ENCODE peak calls at places on chromosomes 1 and 21, in seven cellular contexts. J is CD4-positive, alpha-beta T cell; P is naive thymus-derived CD8-positive, alpha-beta T cell; B is GM13976; Y is lung microvascular endothelial cell; G is psoas muscle; C is mucosa of descending colon. V is an unnamed sample.

GRCh38 chr1:93740601-93741031 is 59.0 kb upstream of the BCAR3 start:
- DNase-seq in J (no peak), P (no peak), B (no peak), Y (peak), G (no peak), C (no peak), V (no peak)

GRCh38 chr1:56541408-56541807 is 38.0 kb downstream of the PLPP3 start:
- DNase-seq in J (no peak), P (no peak), B (no peak), Y (no peak), G (no peak), C (no peak), V (no peak)

GRCh38 chr21:46545911-46546310 is 59.0 kb downstream of the S100B start:
- DNase-seq in J (no peak), P (no peak), B (no peak), Y (no peak), G (no peak), C (no peak), V (no peak)

GRCh38 chr1:11749203-11749689 is 12.7 kb upstream of the C1orf167 start:
- DNase-seq in J (peak), P (peak), B (peak), Y (no peak), G (peak), C (peak), V (peak)

GRCh38 chr1:160123726-160124125 is 8.2 kb downstream of the ATP1A2 start:
- DNase-seq in J (no peak), P (no peak), B (no peak), Y (no peak), G (no peak), C (no peak), V (no peak)

GRCh38 chr1:119676571-119677206 is 28.6 kb upstream of the ZNF697 start:
- DNase-seq in J (no peak), P (no peak), B (no peak), Y (no peak), G (peak), C (no peak), V (no peak)

GRCh38 chr1:231202125-231202633 is 38.8 kb upstream of the GNPAT start:
- DNase-seq in J (no peak), P (no peak), B (no peak), Y (no peak), G (no peak), C (no peak), V (no peak)

GRCh38 chr1:227816750-227817446 is 1.4 kb downstream of the PRSS38 start:
- DNase-seq in J (no peak), P (no peak), B (no peak), Y (no peak), G (no peak), C (no peak), V (no peak)

GRCh38 chr1:17429183-17429582 is 10.3 kb downstream of the RCC2 start:
- DNase-seq in J (no peak), P (no peak), B (no peak), Y (no peak), G (no peak), C (no peak), V (no peak)

GRCh38 chr1:96581786-96582185 is 139.8 kb upstream of the PTBP2 start:
- DNase-seq in J (no peak), P (no peak), B (no peak), Y (no peak), G (no peak), C (no peak), V (no peak)

GRCh38 chr1:118928739-118929554 is 59.2 kb downstream of the TBX15 start:
- DNase-seq in J (no peak), P (no peak), B (peak), Y (peak), G (no peak), C (no peak), V (peak)

GRCh38 chr1:154221815-154222081 is 993 bp downstream of the UBAP2L start:
- DNase-seq in J (no peak), P (no peak), B (no peak), Y (peak), G (no peak), C (no peak), V (no peak)

GRCh38 chr1:108590436-108590835 is 30.5 kb downstream of the EEIG2 start:
- DNase-seq in J (no peak), P (no peak), B (no peak), Y (peak), G (no peak), C (no peak), V (no peak)

GRCh38 chr1:21216835-21217811 is 40.4 kb upstream of the EIF4G3 start:
- DNase-seq in J (peak), P (peak), B (peak), Y (peak), G (peak), C (peak), V (no peak)

V was measured in RWPE1.